ENCODE peak calls at places on chromosomes 12 and 14, in eight cellular contexts. K is heart left ventricle, N is stomach, W is transverse colon, H is cardiac fibroblast, Z is BJ, E is body of pancreas, M is foreskin fibroblast. V is an unnamed sample.

GRCh38 chr12:94616217-94616729 is 34.1 kb downstream of the TMCC3 start:
- DNase-seq in K (no peak), N (peak), W (peak), H (no peak), Z (no peak), E (no peak), M (peak), V (no peak)

GRCh38 chr12:52441320-52441911 is 7.2 kb upstream of the KRT75 start:
- DNase-seq in K (no peak), N (no peak), W (no peak), H (peak), Z (no peak), E (no peak), M (no peak), V (no peak)

GRCh38 chr14:105939810-105940508 is 413.6 kb downstream of the TMEM121 start:
- DNase-seq in K (no peak), N (peak), W (no peak), H (no peak), Z (no peak), E (no peak), M (no peak), V (no peak)

GRCh38 chr12:3133410-3133793 is 56.2 kb downstream of the TSPAN9 start:
- DNase-seq in K (peak), N (no peak), W (no peak), H (no peak), Z (no peak), E (no peak), M (no peak), V (no peak)

GRCh38 chr12:79400481-79400880 is 290.3 kb downstream of the PAWR start:
- DNase-seq in K (no peak), N (no peak), W (no peak), H (no peak), Z (no peak), E (no peak), M (no peak), V (no peak)

GRCh38 chr14:104603623-104604401 is 760 bp downstream of the TMEM179 start:
- DNase-seq in K (no peak), N (no peak), W (no peak), H (no peak), Z (no peak), E (no peak), M (no peak), V (no peak)

GRCh38 chr12:16685107-16685506 is 79.1 kb upstream of the LMO3 start:
- DNase-seq in K (no peak), N (no peak), W (no peak), H (peak), Z (no peak), E (no peak), M (no peak), V (no peak)

GRCh38 chr14:92759300-92759678 is 10.9 kb upstream of the LGMN start:
- DNase-seq in K (no peak), N (peak), W (peak), H (peak), Z (no peak), E (no peak), M (peak), V (peak)

GRCh38 chr12:127494961-127495915 is 771.7 kb upstream of the TMEM132C start:
- DNase-seq in K (no peak), N (no peak), W (no peak), H (no peak), Z (no peak), E (no peak), M (no peak), V (no peak)

GRCh38 chr12:131386781-131387180 is 324.1 kb upstream of the SFSWAP start:
- DNase-seq in K (no peak), N (no peak), W (no peak), H (no peak), Z (no peak), E (no peak), M (no peak), V (no peak)

GRCh38 chr14:100755649-100756048 is 29.0 kb downstream of the DLK1 start:
- DNase-seq in K (no peak), N (no peak), W (no peak), H (peak), Z (no peak), E (no peak), M (peak), V (no peak)

GRCh38 chr12:131494141-131494733 is 216.7 kb upstream of the SFSWAP start:
- DNase-seq in K (no peak), N (no peak), W (no peak), H (no peak), Z (no peak), E (no peak), M (no peak), V (no peak)

GRCh38 chr12:117111386-117112267 is 12.4 kb upstream of the TESC start:
- DNase-seq in K (peak), N (no peak), W (no peak), H (no peak), Z (no peak), E (peak), M (no peak), V (no peak)

GRCh38 chr14:103014466-103015319 is 42.7 kb downstream of the CDC42BPB start:
- DNase-seq in K (no peak), N (no peak), W (no peak), H (peak), Z (no peak), E (no peak), M (peak), V (no peak)

GRCh38 chr12:94807951-94808350 is 157.6 kb upstream of the TMCC3 start:
- DNase-seq in K (no peak), N (no peak), W (no peak), H (no peak), Z (no peak), E (no peak), M (no peak), V (no peak)

GRCh38 chr14:22463763-22464173 is 125.3 kb downstream of the DAD1 start:
- DNase-seq in K (no peak), N (peak), W (no peak), H (no peak), Z (no peak), E (peak), M (no peak), V (peak)

GRCh38 chr12:47021298-47021697 is 58.1 kb upstream of the PCED1B start:
- DNase-seq in K (no peak), N (no peak), W (no peak), H (peak), Z (peak), E (peak), M (peak), V (peak)

GRCh38 chr12:51323966-51324895 is at the start of gene BIN2:
- DNase-seq in K (peak), N (peak), W (peak), H (no peak), Z (no peak), E (peak), M (no peak), V (no peak)

GRCh38 chr12:74408601-74409166 is 129.0 kb upstream of the ATXN7L3B start:
- DNase-seq in K (no peak), N (no peak), W (no peak), H (no peak), Z (no peak), E (no peak), M (no peak), V (no peak)

GRCh38 chr14:104697892-104698583 is 8.6 kb downstream of the INF2 start:
- DNase-seq in K (no peak), N (no peak), W (no peak), H (no peak), Z (no peak), E (no peak), M (peak), V (no peak)

GRCh38 chr14:63656194-63656593 is 14.5 kb upstream of the WDR89 start:
- DNase-seq in K (no peak), N (no peak), W (no peak), H (no peak), Z (no peak), E (no peak), M (no peak), V (no peak)

GRCh38 chr12:69897744-69898143 is 72.7 kb downstream of the MYRFL start:
- DNase-seq in K (peak), N (no peak), W (no peak), H (peak), Z (peak), E (peak), M (peak), V (no peak)

GRCh38 chr14:106551265-106551664 is 1024.9 kb downstream of the TMEM121 start:
- DNase-seq in K (no peak), N (no peak), W (no peak), H (no peak), Z (no peak), E (no peak), M (no peak), V (no peak)

GRCh38 chr14:60250318-60251035 is 1.5 kb downstream of the PPM1A start:
- DNase-seq in K (no peak), N (no peak), W (peak), H (no peak), Z (no peak), E (peak), M (peak), V (no peak)

GRCh38 chr14:60253649-60254048 is 4.6 kb downstream of the PPM1A start:
- DNase-seq in K (no peak), N (no peak), W (no peak), H (no peak), Z (no peak), E (no peak), M (no peak), V (no peak)

GRCh38 chr14:60252630-60253029 is 3.6 kb downstream of the PPM1A start:
- DNase-seq in K (no peak), N (no peak), W (no peak), H (no peak), Z (no peak), E (no peak), M (no peak), V (no peak)

GRCh38 chr14:60249321-60250251 is 565 bp downstream of the PPM1A start:
- DNase-seq in K (peak), N (peak), W (peak), H (peak), Z (no peak), E (peak), M (peak), V (no peak)

GRCh38 chr14:60251877-60252276 is 2.9 kb downstream of the PPM1A start:
- DNase-seq in K (no peak), N (no peak), W (no peak), H (no peak), Z (no peak), E (no peak), M (no peak), V (no peak)
- H3K4me3 ChIP-seq in K (peak), N (peak), W (no peak), H (no peak), Z (no peak), E (no peak), M (peak), V (peak)

GRCh38 chr12:55705802-55706402 is 1.8 kb downstream of the ITGA7 start:
- DNase-seq in K (peak), N (no peak), W (no peak), H (no peak), Z (no peak), E (no peak), M (no peak), V (no peak)
- TF ChIP-seq CTCF in K (no peak), N (peak), W (peak), H (peak), Z (peak), E (no peak), M (peak), V (peak)

GRCh38 chr12:62632521-62632920 is 165.9 kb downstream of the MON2 start:
- DNase-seq in K (peak), N (no peak), W (peak), H (peak), Z (peak), E (peak), M (peak), V (no peak)
- H3K4me3 ChIP-seq in K (peak), N (peak), W (peak), H (peak), Z (peak), E (peak), M (peak), V (no peak)

GRCh38 chr12:49974231-49974675 is 1.5 kb downstream of the AQP6 start:
- DNase-seq in K (peak), N (peak), W (peak), H (peak), Z (no peak), E (peak), M (peak), V (no peak)
- TF ChIP-seq CTCF in K (peak), N (peak), W (peak), H (peak), Z (peak), E (peak), M (peak), V (peak)

V was measured in LNCaP clone FGC.